ENCODE peak calls at places on chromosomes 2 and 18, in six cellular contexts. V, F, J, I, A and S are unnamed samples.

GRCh38 chr18:80145191-80145799 is 36.2 kb downstream of the ADNP2 start:
- DNase-seq in V (no peak), F (no peak), J (peak; percentile 9), I (no peak), A (no peak), S (no peak)

GRCh38 chr2:138321458-138321857 is 180.1 kb upstream of the SPOPL start:
- DNase-seq in V (no peak), F (no peak), J (no peak), I (no peak), A (no peak), S (no peak)

GRCh38 chr2:30026091-30027055 is 105.0 kb upstream of the ALK start:
- DNase-seq in V (no peak), F (peak; percentile 4), J (no peak), I (peak; percentile 60), A (peak; percentile 89), S (no peak)

GRCh38 chr2:112700004-112700667 is 20.7 kb upstream of the NT5DC4 start:
- DNase-seq in V (no peak), F (no peak), J (no peak), I (no peak), A (no peak), S (no peak)

GRCh38 chr18:3758531-3758930 is 308.6 kb downstream of the TGIF1 start:
- DNase-seq in V (no peak), F (peak; percentile 6), J (peak; percentile 21), I (no peak), A (no peak), S (no peak)

GRCh38 chr2:71618327-71619113 is 165.2 kb downstream of the DYSF start:
- DNase-seq in V (no peak), F (no peak), J (no peak), I (no peak), A (peak; percentile 53), S (no peak)

GRCh38 chr2:120552800-120553471 is 182.7 kb upstream of the GLI2 start:
- DNase-seq in V (peak; percentile 41), F (peak; percentile 84), J (peak; percentile 97), I (peak; percentile 90), A (no peak), S (no peak)

GRCh38 chr2:286774-287392 is 1.0 kb downstream of the ALKAL2 start:
- DNase-seq in V (no peak), F (no peak), J (peak; percentile 16), I (no peak), A (peak; percentile 42), S (no peak)

GRCh38 chr2:225598426-225598825 is 198.9 kb downstream of the NYAP2 start:
- DNase-seq in V (no peak), F (no peak), J (no peak), I (no peak), A (no peak), S (no peak)

GRCh38 chr2:159600752-159601151 is 15.6 kb downstream of the BAZ2B start:
- DNase-seq in V (no peak), F (peak; percentile 80), J (peak; percentile 28), I (no peak), A (no peak), S (no peak)

GRCh38 chr2:145221032-145221431 is 701.1 kb upstream of the ZEB2 start:
- DNase-seq in V (no peak), F (no peak), J (peak; percentile 45), I (no peak), A (no peak), S (no peak)

GRCh38 chr2:208265371-208265806 is 666 bp upstream of the PIKFYVE start:
- DNase-seq in V (no peak), F (no peak), J (no peak), I (peak; percentile 14), A (peak; percentile 35), S (no peak)

GRCh38 chr2:85240055-85240454 is 87.7 kb downstream of the TGOLN2 start:
- DNase-seq in V (no peak), F (no peak), J (peak; percentile 21), I (no peak), A (no peak), S (no peak)

GRCh38 chr2:201777869-201778268 is 2.9 kb downstream of the ALS2 start:
- DNase-seq in V (no peak), F (no peak), J (no peak), I (no peak), A (no peak), S (no peak)

GRCh38 chr2:2650608-2651375 is 319.7 kb upstream of the MYT1L start:
- DNase-seq in V (no peak), F (no peak), J (no peak), I (no peak), A (no peak), S (no peak)

GRCh38 chr18:23485386-23485785 is 17.9 kb upstream of the RMC1 start:
- DNase-seq in V (no peak), F (no peak), J (no peak), I (no peak), A (no peak), S (no peak)

GRCh38 chr18:46555724-46556123 is 101.3 kb downstream of the LOXHD1 start:
- DNase-seq in V (peak; percentile 21), F (peak; percentile 32), J (peak; percentile 2), I (peak; percentile 54), A (peak; percentile 45), S (no peak)

GRCh38 chr2:158497486-158497885 is 40.7 kb downstream of the PKP4 start:
- DNase-seq in V (no peak), F (no peak), J (peak; percentile 12), I (no peak), A (no peak), S (no peak)

GRCh38 chr2:70684846-70685622 is 83.0 kb downstream of the ADD2 start:
- DNase-seq in V (no peak), F (no peak), J (no peak), I (no peak), A (no peak), S (no peak)

GRCh38 chr2:41152318-41152717 is 700.4 kb upstream of the SLC8A1 start:
- DNase-seq in V (no peak), F (no peak), J (no peak), I (no peak), A (no peak), S (no peak)

GRCh38 chr18:66734451-66734850 is 130.6 kb upstream of the CDH19 start:
- DNase-seq in V (no peak), F (no peak), J (no peak), I (no peak), A (no peak), S (no peak)

GRCh38 chr2:171702781-171703556 is 15.7 kb downstream of the DYNC1I2 start:
- DNase-seq in V (no peak), F (no peak), J (peak; percentile 19), I (no peak), A (no peak), S (no peak)

GRCh38 chr2:96203130-96204028 is 5.2 kb downstream of the STARD7 start:
- DNase-seq in V (no peak), F (no peak), J (peak; percentile 30), I (no peak), A (no peak), S (no peak)

GRCh38 chr2:89811295-89811694 is 1119.8 kb downstream of the RPIA start:
- DNase-seq in V (no peak), F (no peak), J (no peak), I (no peak), A (no peak), S (no peak)

GRCh38 chr2:102806250-102806837 is 44.5 kb downstream of the TMEM182 start:
- DNase-seq in V (peak; percentile 31), F (peak; percentile 37), J (peak; percentile 79), I (peak; percentile 65), A (peak; percentile 75), S (peak; percentile 14)

GRCh38 chr2:234291765-234292204 is 205.1 kb downstream of the ARL4C start:
- DNase-seq in V (no peak), F (no peak), J (peak; percentile 31), I (no peak), A (no peak), S (peak; percentile 45)

DNA sequence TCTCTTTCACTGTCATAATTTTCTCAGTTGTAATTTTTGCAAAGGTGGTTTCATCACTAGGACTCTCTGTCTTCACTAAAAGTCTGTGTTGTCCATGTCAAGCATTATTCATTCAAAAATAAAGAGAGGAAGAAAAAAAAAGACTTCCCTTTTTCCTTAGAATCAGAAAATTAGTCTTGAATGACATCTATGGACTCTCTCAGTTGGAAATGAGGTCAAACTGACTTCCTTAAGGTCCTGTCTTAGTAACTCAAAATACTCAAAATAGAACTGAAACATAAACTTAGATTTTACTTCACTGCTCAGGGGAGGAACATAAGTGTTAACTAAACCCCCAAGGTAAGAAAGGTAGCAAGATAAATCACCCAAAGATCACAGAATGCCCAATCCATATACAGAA is 2.2 kb upstream of the ZNF407 start:
- DNase-seq in V (no peak), F (no peak), J (no peak), I (no peak), A (no peak), S (no peak)
- H3K9ac ChIP-seq in V (no peak overlapping the region), F (peak overlapping the region; percentile 90), J (no peak overlapping the region), I (no peak overlapping the region), A (no peak overlapping the region), S (peak overlapping the region; percentile 41)

GRCh38 chr2:210318491-210318890 is 3.5 kb upstream of the MYL1 start:
- DNase-seq in V (no peak), F (no peak), J (no peak), I (no peak), A (no peak), S (no peak)

GRCh38 chr2:210318891-210319290 is 3.9 kb upstream of the MYL1 start:
- DNase-seq in V (no peak), F (no peak), J (no peak), I (no peak), A (no peak), S (no peak)

GRCh38 chr2:210324458-210324857 is 9.5 kb upstream of the MYL1 start:
- DNase-seq in V (no peak), F (no peak), J (no peak), I (no peak), A (no peak), S (no peak)

DNA sequence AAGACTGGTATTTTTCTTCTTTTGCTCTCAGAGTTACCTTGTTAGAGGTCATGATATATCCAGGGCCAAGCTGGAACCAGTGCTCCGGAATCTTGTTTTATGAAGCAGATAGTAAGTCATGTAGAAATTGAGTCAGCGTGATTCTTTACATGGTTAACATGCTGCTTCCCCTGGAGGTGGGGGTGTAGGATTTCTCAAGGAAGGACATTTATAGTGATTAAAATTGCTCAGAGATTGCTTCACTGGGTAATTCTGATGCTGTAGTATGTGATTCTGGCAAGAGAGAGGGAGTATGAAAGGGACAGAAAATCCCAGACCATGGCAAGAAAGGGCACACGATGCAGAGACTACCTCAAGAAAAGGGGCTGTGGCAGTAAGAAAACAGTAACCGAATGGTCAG is 8.0 kb upstream of the MYL1 start:
- DNase-seq in V (no peak), F (no peak), J (no peak), I (no peak), A (no peak), S (no peak)
- TF ChIP-seq POLR2AphosphoS5 in V (no peak), F (no peak), J (no peak), I (no peak), A (no peak), S (no peak)

DNA sequence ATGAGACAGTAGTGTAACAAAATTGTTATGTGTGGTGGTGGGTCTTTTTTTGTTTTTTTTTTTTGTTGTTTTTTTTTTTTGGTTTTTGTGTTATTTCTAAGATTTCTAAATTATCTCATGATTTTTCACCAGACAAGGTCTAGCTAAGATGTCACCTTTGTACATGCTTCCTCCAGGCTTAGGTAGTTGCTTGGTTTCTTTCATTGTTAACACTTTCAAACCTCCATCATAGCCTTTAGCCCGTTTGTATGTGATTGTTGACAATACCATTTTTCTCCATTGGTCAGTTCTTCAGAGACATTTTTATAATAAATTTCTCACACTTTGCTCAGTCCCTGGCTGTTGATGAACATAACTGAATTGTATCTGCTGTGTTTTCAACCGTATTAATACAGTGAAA is 2.2 kb downstream of the RELCH start:
- DNase-seq in V (no peak), F (no peak), J (no peak), I (no peak), A (no peak), S (no peak)
- H3K4me3 ChIP-seq in V (peak overlapping the region; percentile 96), F (no peak overlapping the region), J (peak overlapping the region; percentile 14), I (peak overlapping the region; percentile 100), A (peak overlapping the region; percentile 100), S (peak overlapping the region; percentile 95)

GRCh38 chr2:233040174-233040530 is 7.7 kb downstream of the NEU2 start:
- DNase-seq in V (no peak), F (no peak), J (no peak), I (no peak), A (no peak), S (no peak)
- H3K9ac ChIP-seq in V (no peak overlapping the region), F (no peak overlapping the region), J (no peak overlapping the region), I (no peak overlapping the region), A (no peak overlapping the region), S (no peak overlapping the region)